ENCODE peak calls at places on chromosome 19, in seven cellular contexts. W, L, D, H, M, X and O are unnamed samples.

GRCh38 chr19:53982056-53982455 is 9.4 kb upstream of the CACNG6 start:
- DNase-seq in W (peak; percentile 11), L (no peak), D (no peak), H (no peak), M (no peak), X (peak; percentile 41), O (no peak)

GRCh38 chr19:2719910-2720776 is 1.0 kb downstream of the DIRAS1 start:
- DNase-seq in W (peak; percentile 61), L (no peak), D (peak; percentile 22), H (no peak), M (no peak), X (no peak), O (peak; percentile 40)

GRCh38 chr19:17647071-17648020 is 40.8 kb downstream of the UNC13A start:
- DNase-seq in W (no peak), L (no peak), D (no peak), H (no peak), M (no peak), X (no peak), O (no peak)

GRCh38 chr19:13024126-13024957 is 29.1 kb downstream of the NFIX start:
- DNase-seq in W (no peak), L (no peak), D (peak; percentile 30), H (no peak), M (no peak), X (no peak), O (peak; percentile 72)

GRCh38 chr19:30848626-30849322 is 476.6 kb downstream of the ZNF536 start:
- DNase-seq in W (no peak), L (no peak), D (no peak), H (no peak), M (no peak), X (no peak), O (no peak)

GRCh38 chr19:18046066-18046718 is 38.2 kb downstream of the ARRDC2 start:
- DNase-seq in W (peak; percentile 32), L (no peak), D (peak; percentile 67), H (no peak), M (no peak), X (no peak), O (no peak)

GRCh38 chr19:23287620-23288019 is 37.4 kb upstream of the ZNF724 start:
- DNase-seq in W (no peak), L (no peak), D (no peak), H (no peak), M (no peak), X (no peak), O (no peak)

GRCh38 chr19:38850976-38851621 is 1.3 kb upstream of the HNRNPL start:
- DNase-seq in W (peak; percentile 27), L (peak; percentile 50), D (peak; percentile 20), H (no peak), M (no peak), X (no peak), O (no peak)

GRCh38 chr19:1020868-1021425 is at the start of gene TMEM259:
- DNase-seq in W (peak; percentile 98), L (peak; percentile 97), D (peak; percentile 98), H (peak; percentile 91), M (peak; percentile 97), X (peak; percentile 99), O (peak; percentile 97)

GRCh38 chr19:39128511-39129079 is 3.0 kb downstream of the PAK4 start:
- DNase-seq in W (no peak), L (no peak), D (peak; percentile 25), H (no peak), M (no peak), X (no peak), O (peak; percentile 37)

GRCh38 chr19:41462497-41462896 is 19.5 kb downstream of the ERICH4 start:
- DNase-seq in W (no peak), L (no peak), D (no peak), H (no peak), M (no peak), X (no peak), O (no peak)

GRCh38 chr19:23887642-23888041 is 27.0 kb upstream of the ZNF726 start:
- DNase-seq in W (peak; percentile 6), L (no peak), D (no peak), H (no peak), M (no peak), X (no peak), O (no peak)